ENCODE peak calls at places on chromosomes 11 and 22, in nine cellular contexts. U is GM23338, M is HCT116, I is breast epithelium, Q is spleen, F is esophagus muscularis mucosa, Y is H1, E is prostate gland, R is K562. V is an unnamed sample. For H3K4me1, the result is how much of the 10 kb centered on the place peaks cover.

GRCh38 chr11:17580271-17580670 is 33.2 kb downstream of the OTOG start:
- DNase-seq in Q (peak), R (no peak), I (no peak), Y (no peak), M (no peak), U (no peak), E (no peak), F (no peak), V (peak)

GRCh38 chr11:130175898-130176297 is 16.3 kb downstream of the ST14 start:
- DNase-seq in F (no peak), M (no peak), Y (no peak), Q (no peak), U (no peak), E (no peak), R (no peak), I (no peak), V (no peak)

GRCh38 chr22:35212020-35212419 is 45.3 kb upstream of the HMGXB4 start:
- DNase-seq in Y (no peak), E (peak), R (peak), I (no peak), U (no peak), F (no peak), M (no peak), Q (no peak), V (peak)

GRCh38 chr11:9047986-9048522 is 43.3 kb downstream of the SCUBE2 start:
- DNase-seq in I (no peak), M (no peak), Q (no peak), U (peak), Y (no peak), E (no peak), R (no peak), F (no peak), V (no peak)

GRCh38 chr11:69088676-69089146 is 40.0 kb downstream of the TPCN2 start:
- DNase-seq in U (peak), F (peak), Q (no peak), Y (peak), E (peak), I (peak), R (peak), M (peak), V (peak)

GRCh38 chr11:44680982-44681597 is 45.7 kb upstream of the TSPAN18 start:
- DNase-seq in E (no peak), R (no peak), I (no peak), F (no peak), Y (no peak), Q (no peak), M (no peak), U (peak), V (no peak)

GRCh38 chr11:82732348-82732733 is 1.3 kb downstream of the FAM181B start:
- DNase-seq in I (no peak), M (no peak), E (no peak), Y (no peak), Q (no peak), F (no peak), R (no peak), U (peak), V (no peak)

GRCh38 chr11:113401718-113402117 is 14.1 kb downstream of the ANKK1 start:
- DNase-seq in F (no peak), I (peak), R (no peak), Q (no peak), E (peak), Y (no peak), M (peak), U (no peak), V (peak)

GRCh38 chr11:12802418-12803085 is 128.3 kb downstream of the TEAD1 start:
- DNase-seq in F (no peak), M (peak), R (peak), Y (no peak), I (peak), U (peak), E (peak), Q (no peak), V (peak)

GRCh38 chr11:4672470-4672869 is 25.2 kb downstream of the OR51E2 start:
- DNase-seq in M (no peak), Y (no peak), Q (no peak), F (no peak), R (no peak), I (no peak), U (no peak), E (no peak), V (no peak)

GRCh38 chr11:17528181-17528691 is 16.0 kb downstream of the USH1C start:
- DNase-seq in R (peak), Y (no peak), F (no peak), E (no peak), U (peak), Q (no peak), M (no peak), I (no peak), V (peak)

GRCh38 chr11:60363542-60364525 is 14.5 kb upstream of the MS4A7 start:
- DNase-seq in Y (no peak), E (peak), M (peak), F (no peak), I (no peak), Q (no peak), R (peak), U (peak), V (peak)

GRCh38 chr11:69358398-69359080 is 64.6 kb downstream of the MYEOV start:
- DNase-seq in M (no peak), Y (no peak), I (peak), E (no peak), Q (no peak), F (peak), R (no peak), U (no peak), V (peak)

GRCh38 chr11:6357222-6357621 is 33.1 kb upstream of the SMPD1 start:
- DNase-seq in M (peak), R (peak), E (no peak), Q (no peak), F (no peak), I (no peak), U (no peak), Y (no peak), V (no peak)

GRCh38 chr22:37843746-37844089 is 416 bp downstream of the ANKRD54 start:
- DNase-seq in F (peak), Q (peak), E (peak), R (peak), I (no peak), M (no peak), U (peak), Y (no peak), V (no peak)

GRCh38 chr22:45150139-45150538 is 13.6 kb upstream of the NUP50 start:
- DNase-seq in E (no peak), I (no peak), R (no peak), Q (no peak), Y (no peak), M (no peak), U (no peak), F (no peak), V (no peak)

GRCh38 chr22:43014062-43014875 is 680 bp downstream of the PACSIN2 start:
- DNase-seq in Y (no peak), I (peak), M (no peak), Q (peak), F (no peak), R (peak), E (peak), U (peak), V (peak)

GRCh38 chr11:2768471-2769408 is 68.9 kb upstream of the KCNQ1OT1 start:
- DNase-seq in I (peak), U (no peak), E (peak), F (peak), M (peak), Q (peak), R (peak), Y (no peak), V (peak)

GRCh38 chr11:84993386-84993785 is 633.8 kb downstream of the DLG2 start:
- DNase-seq in M (peak), Q (no peak), R (no peak), Y (peak), I (no peak), F (no peak), E (no peak), U (peak), V (no peak)

GRCh38 chr11:47123094-47123493 is 53.6 kb downstream of the ARFGAP2 start:
- DNase-seq in E (no peak), M (no peak), R (no peak), U (no peak), I (no peak), F (no peak), Q (no peak), Y (no peak), V (no peak)

GRCh38 chr11:134956461-134957209 is 544.6 kb upstream of the B3GAT1 start:
- DNase-seq in Q (no peak), M (no peak), I (no peak), Y (no peak), E (no peak), U (no peak), R (no peak), F (peak), V (no peak)

DNA sequence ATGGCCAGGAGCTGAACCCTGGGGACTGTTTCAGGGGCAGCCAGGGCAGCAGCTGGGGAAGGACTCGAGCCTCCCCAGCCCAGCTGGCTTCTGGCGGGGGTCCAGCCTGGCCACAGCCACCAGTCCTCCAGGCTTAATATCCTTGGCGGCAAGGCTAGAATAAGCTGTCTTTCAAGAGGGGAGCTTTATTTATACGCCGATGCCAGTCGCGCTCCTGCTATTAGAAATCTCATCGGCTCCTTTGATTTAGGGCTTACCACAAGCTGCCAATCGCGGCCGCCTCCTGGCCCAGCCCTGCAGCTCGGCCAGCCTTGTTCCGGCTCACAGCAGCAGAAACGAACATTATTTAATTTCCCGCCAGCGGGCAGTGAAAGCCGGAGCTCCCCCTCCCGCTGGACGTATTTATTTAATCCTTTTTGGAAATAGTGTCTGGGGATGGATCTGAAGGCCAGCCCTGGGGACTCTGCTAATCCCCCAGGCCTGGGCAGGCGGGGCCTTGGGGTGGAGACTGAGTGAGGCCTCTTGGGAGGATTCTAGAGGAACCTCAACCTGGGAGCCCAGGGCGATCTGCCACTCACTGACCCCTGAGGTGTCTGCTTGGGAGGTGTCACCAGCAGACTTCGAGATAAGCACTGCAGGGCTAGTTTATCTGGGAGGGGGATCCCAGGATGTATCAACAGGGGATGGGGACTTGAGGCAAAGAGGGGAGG is 363.1 kb downstream of the MN1 start:
- DNase-seq in U (no peak), F (no peak), M (no peak), E (peak), Y (no peak), I (no peak), Q (no peak), R (no peak), V (peak)
- TF ChIP-seq CTCF in U (no peak), F (no peak), M (no peak), E (no peak), Y (no peak), I (no peak), Q (no peak), R (no peak), V (no peak)

GRCh38 chr11:795638-796564 is 2.2 kb downstream of the SLC25A22 start:
- DNase-seq in F (peak), Q (peak), M (no peak), U (peak), E (peak), R (peak), Y (no peak), I (no peak), V (peak)
- TF ChIP-seq POLR2AphosphoS5 in F (peak), Q (peak), M (no peak), U (no peak), E (peak), R (no peak), Y (no peak), I (no peak), V (peak)

GRCh38 chr11:65438257-65439151 is 15.9 kb downstream of the NEAT1 start:
- DNase-seq in F (no peak), Q (no peak), I (no peak), M (no peak), E (no peak), Y (no peak), R (no peak), U (no peak), V (no peak)
- H3K4me1 ChIP-seq in F (half or more), Q (half or more), I (under half), M (under half), E (under half), Y (under half), R (under half), U (under half), V (half or more)

GRCh38 chr11:92386577-92386976 is 162.0 kb downstream of the FAT3 start:
- DNase-seq in Q (no peak), U (no peak), I (no peak), F (no peak), E (no peak), R (no peak), Y (no peak), M (no peak), V (no peak)

GRCh38 chr11:92390783-92391182 is 166.2 kb downstream of the FAT3 start:
- DNase-seq in M (no peak), R (no peak), F (no peak), Y (no peak), U (no peak), I (no peak), E (no peak), Q (no peak), V (no peak)

GRCh38 chr11:92387882-92388281 is 163.3 kb downstream of the FAT3 start:
- DNase-seq in E (no peak), M (no peak), R (no peak), I (no peak), Q (no peak), F (no peak), U (no peak), Y (no peak), V (no peak)

GRCh38 chr11:92391866-92392265 is 167.2 kb downstream of the FAT3 start:
- DNase-seq in E (no peak), Y (no peak), M (no peak), U (no peak), I (no peak), F (no peak), Q (no peak), R (no peak), V (no peak)

GRCh38 chr11:92388380-92388779 is 163.8 kb downstream of the FAT3 start:
- DNase-seq in E (no peak), F (no peak), R (no peak), U (no peak), Y (no peak), Q (no peak), M (no peak), I (no peak), V (no peak)
- TF ChIP-seq CTCF in E (no peak), F (no peak), R (no peak), U (peak), Y (no peak), Q (no peak), M (no peak), I (no peak), V (no peak)

DNA sequence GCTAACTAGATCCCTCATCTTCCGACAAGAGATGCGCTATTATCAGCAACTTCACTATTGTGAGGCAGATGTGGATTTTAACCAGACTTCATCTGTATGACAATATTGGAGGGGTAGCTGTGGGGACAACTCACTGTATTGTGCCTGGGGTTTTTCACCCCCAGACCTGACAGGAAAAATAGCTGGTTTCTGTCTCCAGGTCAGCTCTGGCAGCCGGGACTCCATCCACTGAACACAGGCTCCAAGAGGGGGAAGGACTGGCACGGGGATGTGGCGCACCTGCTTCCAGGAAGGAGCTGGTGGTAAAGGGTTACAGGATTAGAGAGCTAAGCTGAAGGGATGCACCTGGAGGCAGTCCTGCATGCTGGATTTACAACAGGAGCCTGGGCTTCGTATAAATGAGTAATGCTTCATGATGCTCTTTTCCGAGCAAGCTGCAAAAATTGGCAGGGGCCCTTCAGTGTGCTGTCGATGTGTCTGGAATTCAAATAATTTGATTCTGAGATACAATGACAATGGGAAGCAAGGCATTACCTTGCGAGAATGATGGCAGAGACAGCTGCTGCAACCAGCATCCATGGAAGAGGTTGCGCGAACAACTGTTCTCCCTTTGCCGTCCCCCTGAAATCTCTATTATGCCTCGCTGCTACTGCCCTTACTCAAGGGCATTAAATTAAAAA is 49.5 kb downstream of the LMO2 start:
- DNase-seq in M (no peak), U (peak), R (no peak), Q (no peak), F (no peak), Y (no peak), I (no peak), E (no peak), V (no peak)
- TF ChIP-seq POLR2AphosphoS5 in M (no peak), U (no peak), R (no peak), Q (no peak), F (no peak), Y (no peak), I (no peak), E (no peak), V (no peak)

GRCh38 chr22:36470162-36470993 is 11.1 kb downstream of the TXN2 start:
- DNase-seq in F (no peak), E (peak), I (peak), Q (peak), Y (peak), U (peak), R (peak), M (peak), V (peak)
- H3K4me1 ChIP-seq in F (half or more), E (under half), I (under half), Q (half or more), Y (under half), U (under half), R (under half), M (under half), V (half or more)

DNA sequence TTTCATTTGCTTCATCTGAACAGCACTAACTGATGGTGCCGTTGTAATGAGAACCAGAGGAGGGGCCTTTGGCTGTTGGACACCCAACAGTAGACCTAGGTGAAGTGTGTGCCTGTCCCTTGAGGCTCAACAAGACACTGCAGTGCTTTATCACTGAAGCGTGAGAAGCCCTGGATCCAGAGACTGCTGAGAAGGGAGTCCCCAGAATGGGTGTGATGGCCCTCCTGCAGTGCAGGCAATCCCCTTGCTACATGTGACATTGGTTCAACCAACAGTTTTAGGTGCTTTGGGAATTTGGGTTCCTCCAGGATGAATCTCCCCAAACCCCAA is 125.6 kb downstream of the BRD1 start:
- DNase-seq in R (no peak), Y (no peak), E (no peak), F (no peak), Q (no peak), M (no peak), I (no peak), U (no peak), V (no peak)
- TF ChIP-seq CTCF in R (no peak), Y (no peak), E (no peak), F (no peak), Q (no peak), M (no peak), I (no peak), U (no peak), V (no peak)

GRCh38 chr11:33160147-33160546 is 1.1 kb downstream of the CSTF3 start:
- DNase-seq in Q (no peak), U (peak), Y (no peak), R (no peak), F (no peak), M (no peak), I (no peak), E (no peak), V (no peak)

GRCh38 chr11:33158596-33158995 is 2.7 kb downstream of the CSTF3 start:
- DNase-seq in I (no peak), R (no peak), F (no peak), Y (no peak), E (no peak), M (no peak), U (no peak), Q (no peak), V (no peak)

GRCh38 chr11:33160587-33160986 is 693 bp downstream of the CSTF3 start:
- DNase-seq in Y (no peak), M (no peak), I (no peak), R (no peak), U (no peak), Q (no peak), F (no peak), E (no peak), V (no peak)

GRCh38 chr11:33157103-33158027 is 3.9 kb downstream of the CSTF3 start:
- DNase-seq in Q (no peak), U (no peak), F (no peak), M (no peak), Y (no peak), I (no peak), R (no peak), E (no peak), V (no peak)

DNA sequence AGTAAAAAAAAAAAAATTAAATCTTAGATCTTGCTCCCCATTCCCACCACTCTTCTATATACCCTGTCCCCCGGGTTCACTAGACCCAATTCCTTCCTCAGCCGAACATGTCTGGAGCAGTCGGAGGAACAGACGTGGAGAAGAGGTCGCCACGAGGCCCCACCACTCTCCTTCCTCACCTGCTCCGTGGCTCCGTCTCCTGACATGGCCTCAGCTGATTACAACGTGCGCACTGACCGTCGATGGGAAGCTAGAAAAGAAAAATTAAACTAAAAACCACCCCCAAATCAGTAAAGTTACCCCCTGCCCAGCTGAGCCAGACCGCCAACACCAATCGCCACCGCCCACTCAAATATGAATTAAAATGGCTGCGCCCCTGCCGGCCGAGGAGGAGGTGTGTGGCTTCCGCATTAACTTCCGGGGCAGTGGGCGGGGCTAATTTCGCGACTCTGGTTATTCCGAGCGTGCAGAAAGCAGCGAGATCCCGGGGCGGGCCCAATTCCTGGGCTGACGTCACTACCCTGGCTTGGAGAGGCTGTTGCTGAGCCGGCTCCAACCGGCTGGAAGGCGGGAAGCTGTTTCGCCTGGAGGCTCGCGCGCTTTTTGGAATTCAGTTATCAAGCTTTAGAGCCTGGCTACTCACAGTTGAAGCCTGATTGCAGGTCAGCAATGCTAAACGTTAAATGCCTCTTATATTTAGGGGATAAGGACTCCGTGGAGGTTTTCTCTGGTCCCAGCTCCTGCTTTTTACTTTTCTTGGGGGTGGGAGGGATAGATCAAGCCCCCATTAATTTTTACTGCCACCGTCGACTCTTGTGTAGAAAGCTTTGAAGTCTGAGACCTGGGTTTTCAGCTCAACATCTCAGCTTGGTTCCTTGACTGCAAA is at the start of gene CSTF3:
- DNase-seq in E (peak), F (peak), Q (peak), I (peak), M (peak), Y (peak), R (peak), U (peak), V (peak)
- TF ChIP-seq POLR2AphosphoS5 in E (peak), F (peak), Q (peak), I (peak), M (peak), Y (peak), R (peak), U (peak), V (peak)